ENCODE peak calls at places on chromosomes 16 and 17, in six cellular contexts. One of them, this sample, is unnamed. For H3K27me3, the result is how much of the 10 kb centered on the place peaks cover.

GRCh38 chr16:20114356-20114755 is 40.7 kb upstream of the GPR139 start:
- DNase-seq in HL-60: no peak
- DNase-seq in CD8-positive, alpha-beta T cell: no peak
- DNase-seq in colonic mucosa: no peak
- DNase-seq in IMR-90: no peak
- DNase-seq in GM23338: no peak
- DNase-seq in this sample: no peak

GRCh38 chr17:3027786-3028532 is 35.4 kb downstream of the OR1D5 start:
- DNase-seq in IMR-90: no peak
- DNase-seq in CD8-positive, alpha-beta T cell: no peak
- DNase-seq in colonic mucosa: no peak
- DNase-seq in GM23338: no peak
- DNase-seq in HL-60: no peak
- DNase-seq in this sample: no peak

GRCh38 chr17:49502258-49502657 is 7.2 kb downstream of the NGFR start:
- DNase-seq in IMR-90: no peak
- DNase-seq in colonic mucosa: no peak
- DNase-seq in HL-60: no peak
- DNase-seq in GM23338: no peak
- DNase-seq in CD8-positive, alpha-beta T cell: no peak
- DNase-seq in this sample: no peak

GRCh38 chr16:67647111-67647651 is 2.2 kb downstream of the CARMIL2 start:
- DNase-seq in colonic mucosa: no peak
- DNase-seq in HL-60: no peak
- DNase-seq in GM23338: peak
- DNase-seq in IMR-90: no peak
- DNase-seq in CD8-positive, alpha-beta T cell: no peak
- DNase-seq in this sample: no peak

GRCh38 chr16:53922805-53923645 is 219.1 kb downstream of the FTO start:
- DNase-seq in CD8-positive, alpha-beta T cell: no peak
- DNase-seq in GM23338: no peak
- DNase-seq in colonic mucosa: no peak
- DNase-seq in HL-60: no peak
- DNase-seq in IMR-90: peak
- DNase-seq in this sample: peak

GRCh38 chr17:19744492-19744891 is 3.6 kb downstream of the ALDH3A1 start:
- DNase-seq in CD8-positive, alpha-beta T cell: no peak
- DNase-seq in colonic mucosa: peak
- DNase-seq in GM23338: no peak
- DNase-seq in HL-60: no peak
- DNase-seq in IMR-90: no peak
- DNase-seq in this sample: no peak

GRCh38 chr17:7355053-7355452 is at the start of gene TMEM95:
- DNase-seq in HL-60: no peak
- DNase-seq in CD8-positive, alpha-beta T cell: no peak
- DNase-seq in IMR-90: no peak
- DNase-seq in GM23338: no peak
- DNase-seq in colonic mucosa: peak
- DNase-seq in this sample: peak

GRCh38 chr16:57513371-57514102 is 22.8 kb downstream of the CCDC102A start:
- DNase-seq in HL-60: no peak
- DNase-seq in colonic mucosa: peak
- DNase-seq in IMR-90: no peak
- DNase-seq in GM23338: no peak
- DNase-seq in CD8-positive, alpha-beta T cell: no peak
- DNase-seq in this sample: peak

GRCh38 chr16:55265926-55266325 is 58.1 kb upstream of the IRX6 start:
- DNase-seq in IMR-90: no peak
- DNase-seq in HL-60: no peak
- DNase-seq in colonic mucosa: no peak
- DNase-seq in GM23338: no peak
- DNase-seq in CD8-positive, alpha-beta T cell: no peak
- DNase-seq in this sample: no peak

GRCh38 chr16:15055141-15056053 is 477 bp downstream of the NTAN1 start:
- DNase-seq in CD8-positive, alpha-beta T cell: peak
- DNase-seq in HL-60: peak
- DNase-seq in GM23338: peak
- DNase-seq in IMR-90: peak
- DNase-seq in colonic mucosa: peak
- DNase-seq in this sample: no peak

GRCh38 chr16:11200523-11201063 is 55.4 kb downstream of the SOCS1 start:
- DNase-seq in IMR-90: no peak
- DNase-seq in CD8-positive, alpha-beta T cell: no peak
- DNase-seq in HL-60: no peak
- DNase-seq in colonic mucosa: no peak
- DNase-seq in GM23338: no peak
- DNase-seq in this sample: no peak

GRCh38 chr17:975321-975982 is 4.1 kb downstream of the NXN start:
- DNase-seq in GM23338: no peak
- DNase-seq in HL-60: no peak
- DNase-seq in colonic mucosa: no peak
- DNase-seq in CD8-positive, alpha-beta T cell: no peak
- DNase-seq in IMR-90: no peak
- DNase-seq in this sample: no peak

GRCh38 chr17:55005520-55005919 is 37.0 kb downstream of the STXBP4 start:
- DNase-seq in colonic mucosa: no peak
- DNase-seq in GM23338: peak
- DNase-seq in HL-60: peak
- DNase-seq in IMR-90: peak
- DNase-seq in CD8-positive, alpha-beta T cell: no peak
- DNase-seq in this sample: no peak

GRCh38 chr16:66977341-66978113 is 10.9 kb upstream of the CES4A start:
- DNase-seq in HL-60: peak
- DNase-seq in IMR-90: peak
- DNase-seq in GM23338: peak
- DNase-seq in colonic mucosa: peak
- DNase-seq in CD8-positive, alpha-beta T cell: peak
- DNase-seq in this sample: peak

GRCh38 chr17:40022961-40023541 is 7.8 kb downstream of the CSF3 start:
- DNase-seq in CD8-positive, alpha-beta T cell: no peak
- DNase-seq in colonic mucosa: peak
- DNase-seq in IMR-90: no peak
- DNase-seq in GM23338: no peak
- DNase-seq in HL-60: no peak
- DNase-seq in this sample: peak

GRCh38 chr17:57956311-57957119 is 1.3 kb upstream of the CUEDC1 start:
- DNase-seq in colonic mucosa: peak
- DNase-seq in GM23338: peak
- DNase-seq in CD8-positive, alpha-beta T cell: no peak
- DNase-seq in IMR-90: no peak
- DNase-seq in HL-60: peak
- DNase-seq in this sample: no peak

GRCh38 chr16:17277981-17278381 is 192.8 kb downstream of the XYLT1 start:
- DNase-seq in IMR-90: peak
- DNase-seq in CD8-positive, alpha-beta T cell: no peak
- DNase-seq in GM23338: peak
- DNase-seq in HL-60: no peak
- DNase-seq in colonic mucosa: peak
- DNase-seq in this sample: peak

GRCh38 chr17:38815576-38816193 is 9.4 kb downstream of the CWC25 start:
- DNase-seq in CD8-positive, alpha-beta T cell: no peak
- DNase-seq in colonic mucosa: no peak
- DNase-seq in IMR-90: peak
- DNase-seq in GM23338: peak
- DNase-seq in HL-60: peak
- DNase-seq in this sample: no peak

GRCh38 chr16:15608398-15609285 is 34.3 kb downstream of the MARF1 start:
- DNase-seq in CD8-positive, alpha-beta T cell: no peak
- DNase-seq in HL-60: no peak
- DNase-seq in IMR-90: peak
- DNase-seq in GM23338: no peak
- DNase-seq in colonic mucosa: no peak
- DNase-seq in this sample: no peak

GRCh38 chr17:41060052-41060604 is at the start of gene KRTAP2-3:
- DNase-seq in HL-60: no peak
- DNase-seq in CD8-positive, alpha-beta T cell: no peak
- DNase-seq in GM23338: no peak
- DNase-seq in IMR-90: peak
- DNase-seq in colonic mucosa: no peak
- DNase-seq in this sample: no peak

GRCh38 chr17:74477411-74477810 is 11.0 kb downstream of the CD300A start:
- DNase-seq in HL-60: no peak
- DNase-seq in GM23338: no peak
- DNase-seq in colonic mucosa: no peak
- DNase-seq in CD8-positive, alpha-beta T cell: no peak
- DNase-seq in IMR-90: no peak
- DNase-seq in this sample: no peak

DNA sequence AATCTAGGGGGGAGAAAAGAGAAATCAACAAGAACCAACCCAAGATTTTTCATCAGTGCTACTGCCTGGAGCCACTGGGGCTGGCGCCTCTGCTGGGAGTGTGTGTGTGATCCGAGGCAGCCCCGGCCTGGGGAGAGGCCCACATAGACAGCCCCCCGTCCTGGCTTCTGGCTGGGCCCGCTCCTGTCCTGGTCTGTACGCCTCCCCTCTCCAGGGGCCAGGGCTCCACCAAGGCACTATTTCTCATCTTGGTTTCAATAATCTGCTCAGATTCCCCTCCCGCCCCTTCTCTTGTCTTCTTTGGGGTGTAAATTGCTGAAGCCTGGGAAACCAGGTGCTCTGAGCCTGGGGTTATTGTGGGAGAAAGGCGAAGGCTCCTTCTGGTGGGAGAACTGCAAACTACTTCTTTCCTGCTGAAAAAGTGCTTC is 7.8 kb downstream of the BAHCC1 start:
- DNase-seq in CD8-positive, alpha-beta T cell: no peak
- DNase-seq in colonic mucosa: no peak
- DNase-seq in IMR-90: peak
- DNase-seq in HL-60: no peak
- DNase-seq in GM23338: peak
- DNase-seq in this sample: no peak
- H3K27ac ChIP-seq in CD8-positive, alpha-beta T cell: no peak
- H3K27ac ChIP-seq in colonic mucosa: peak
- H3K27ac ChIP-seq in IMR-90: peak
- H3K27ac ChIP-seq in HL-60: no peak
- H3K27ac ChIP-seq in GM23338: no peak
- H3K27ac ChIP-seq in this sample: peak

DNA sequence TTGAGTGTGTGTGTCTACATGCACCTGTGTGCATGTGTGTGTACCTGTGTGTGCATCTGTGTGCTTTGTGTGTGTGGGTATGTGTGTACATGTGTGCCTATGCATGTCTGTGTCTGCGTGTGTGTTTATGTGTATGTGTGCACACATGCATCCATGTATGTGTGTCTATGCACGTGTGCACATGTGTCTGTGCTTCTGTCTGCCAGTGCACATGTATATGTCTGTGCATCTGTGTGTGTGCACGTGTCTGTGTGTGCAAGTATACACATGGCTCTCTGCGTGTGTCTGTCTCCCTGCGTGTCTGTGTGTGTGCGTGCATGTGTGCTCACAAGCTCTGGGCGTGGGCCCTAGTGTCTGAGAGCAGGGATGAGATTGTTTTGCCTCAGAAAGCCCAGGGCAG is 85.3 kb upstream of the SEC14L1 start:
- DNase-seq in GM23338: no peak
- DNase-seq in colonic mucosa: no peak
- DNase-seq in HL-60: no peak
- DNase-seq in IMR-90: no peak
- DNase-seq in CD8-positive, alpha-beta T cell: no peak
- DNase-seq in this sample: no peak
- H3K27me3 ChIP-seq in GM23338: under half
- H3K27me3 ChIP-seq in colonic mucosa: under half
- H3K27me3 ChIP-seq in HL-60: under half
- H3K27me3 ChIP-seq in IMR-90: half or more
- H3K27me3 ChIP-seq in CD8-positive, alpha-beta T cell: under half
- H3K27me3 ChIP-seq in this sample: under half

GRCh38 chr17:32917842-32918241 is 10.1 kb upstream of the TMEM98 start:
- DNase-seq in GM23338: peak
- DNase-seq in colonic mucosa: peak
- DNase-seq in IMR-90: no peak
- DNase-seq in HL-60: no peak
- DNase-seq in CD8-positive, alpha-beta T cell: no peak
- DNase-seq in this sample: no peak

GRCh38 chr17:32921013-32921412 is 6.9 kb upstream of the TMEM98 start:
- DNase-seq in CD8-positive, alpha-beta T cell: no peak
- DNase-seq in HL-60: no peak
- DNase-seq in IMR-90: no peak
- DNase-seq in GM23338: no peak
- DNase-seq in colonic mucosa: peak
- DNase-seq in this sample: no peak

GRCh38 chr17:32916134-32916533 is 11.8 kb upstream of the TMEM98 start:
- DNase-seq in CD8-positive, alpha-beta T cell: no peak
- DNase-seq in IMR-90: no peak
- DNase-seq in GM23338: no peak
- DNase-seq in HL-60: no peak
- DNase-seq in colonic mucosa: no peak
- DNase-seq in this sample: no peak

GRCh38 chr17:32917081-32917480 is 10.9 kb upstream of the TMEM98 start:
- DNase-seq in IMR-90: no peak
- DNase-seq in colonic mucosa: no peak
- DNase-seq in HL-60: no peak
- DNase-seq in GM23338: no peak
- DNase-seq in CD8-positive, alpha-beta T cell: no peak
- DNase-seq in this sample: no peak

GRCh38 chr17:32920293-32920692 is 7.7 kb upstream of the TMEM98 start:
- DNase-seq in IMR-90: no peak
- DNase-seq in GM23338: no peak
- DNase-seq in colonic mucosa: no peak
- DNase-seq in CD8-positive, alpha-beta T cell: no peak
- DNase-seq in HL-60: no peak
- DNase-seq in this sample: no peak
- H3K27ac ChIP-seq in IMR-90: no peak
- H3K27ac ChIP-seq in GM23338: no peak
- H3K27ac ChIP-seq in colonic mucosa: no peak
- H3K27ac ChIP-seq in CD8-positive, alpha-beta T cell: no peak
- H3K27ac ChIP-seq in HL-60: no peak
- H3K27ac ChIP-seq in this sample: no peak

GRCh38 chr16:48574148-48574547 is 35.8 kb downstream of the N4BP1 start:
- DNase-seq in CD8-positive, alpha-beta T cell: no peak
- DNase-seq in HL-60: no peak
- DNase-seq in IMR-90: no peak
- DNase-seq in GM23338: no peak
- DNase-seq in colonic mucosa: no peak
- DNase-seq in this sample: no peak
- H3K27me3 ChIP-seq in CD8-positive, alpha-beta T cell: under half
- H3K27me3 ChIP-seq in HL-60: under half
- H3K27me3 ChIP-seq in IMR-90: under half
- H3K27me3 ChIP-seq in GM23338: under half
- H3K27me3 ChIP-seq in colonic mucosa: under half
- H3K27me3 ChIP-seq in this sample: under half